ENCODE peak calls at places on chromosome 12, in nine cellular contexts. O is activated gamma-delta T cell treated with Interleukin-2 at 50 U/mL for 16 hours, M is T-helper 2 cell, X is left cardiac atrium, G is stomach, W is neural crest cell, U is NCI-H748 treated with DMSO at 0.1 percent for 48 hours, S is COLO829, L is pulmonary artery endothelial cell. D is an unnamed sample.

GRCh38 chr12:19799886-19800602 is 360.8 kb downstream of the AEBP2 start:
- DNase-seq in M (no peak), X (no peak), L (no peak), O (no peak), G (no peak), U (no peak), W (no peak), S (no peak), D (no peak)

GRCh38 chr12:15522574-15523187 is 200.4 kb downstream of the PTPRO start:
- DNase-seq in G (no peak), O (no peak), M (no peak), L (no peak), X (no peak), W (no peak), U (peak; percentile 54), S (peak; percentile 54), D (peak; percentile 39)

GRCh38 chr12:57046947-57047890 is 2.7 kb downstream of the MYO1A start:
- DNase-seq in W (no peak), L (no peak), M (no peak), O (no peak), G (no peak), U (no peak), S (no peak), X (no peak), D (peak; percentile 40)

GRCh38 chr12:49055978-49056754 is 4.4 kb downstream of the KMT2D start:
- DNase-seq in L (peak; percentile 64), G (peak; percentile 56), M (peak; percentile 37), X (peak; percentile 68), U (no peak), S (peak; percentile 96), O (peak; percentile 41), W (peak; percentile 23), D (peak; percentile 70)

GRCh38 chr12:113239811-113240331 is 18.6 kb downstream of the TPCN1 start:
- DNase-seq in W (no peak), U (no peak), G (no peak), S (no peak), M (no peak), L (no peak), X (peak; percentile 23), O (no peak), D (no peak)

GRCh38 chr12:24750263-24750662 is 198.6 kb downstream of the BCAT1 start:
- DNase-seq in S (no peak), G (no peak), L (no peak), O (no peak), X (no peak), U (no peak), W (no peak), M (no peak), D (no peak)

GRCh38 chr12:93415723-93416464 is 25.9 kb downstream of the UBE2N start:
- DNase-seq in G (no peak), U (no peak), L (no peak), W (no peak), X (no peak), M (no peak), S (no peak), O (no peak), D (no peak)

GRCh38 chr12:95633049-95633545 is 81.8 kb upstream of the USP44 start:
- DNase-seq in O (no peak), X (peak; percentile 32), G (peak; percentile 55), L (peak; percentile 87), S (peak; percentile 45), U (no peak), W (no peak), M (no peak), D (no peak)

D was measured in B cell.